ENCODE peak calls at places on chromosomes 2 and 18, in eight cellular contexts. J is HCT116, V is nephron progenitor cell, P is AG09319, Y is choroid plexus epithelial cell, Z is GM12865, S is colonic mucosa, E is OCI-LY7. M is an unnamed sample.

GRCh38 chr18:76892832-76893231 is 70.5 kb downstream of the ZNF236 start:
- DNase-seq in J (no peak), V (no peak), P (no peak), Y (no peak), Z (no peak), S (no peak), E (no peak), M (no peak)

GRCh38 chr18:74234326-74235171 is 57.2 kb downstream of the CYB5A start:
- DNase-seq in J (no peak), V (no peak), P (no peak), Y (peak), Z (no peak), S (peak), E (no peak), M (no peak)

GRCh38 chr2:224723606-224724217 is 7.5 kb upstream of the CCDC195 start:
- DNase-seq in J (no peak), V (no peak), P (no peak), Y (peak), Z (peak), S (no peak), E (no peak), M (no peak)

GRCh38 chr2:96861074-96861473 is 3.3 kb upstream of the ANKRD39 start:
- DNase-seq in J (no peak), V (no peak), P (no peak), Y (no peak), Z (no peak), S (no peak), E (no peak), M (no peak)

GRCh38 chr2:238696323-238696722 is 151.6 kb upstream of the TWIST2 start:
- DNase-seq in J (no peak), V (no peak), P (no peak), Y (no peak), Z (no peak), S (no peak), E (no peak), M (no peak)

GRCh38 chr18:961644-962355 is 57.1 kb downstream of the ADCYAP1 start:
- DNase-seq in J (peak), V (peak), P (peak), Y (peak), Z (peak), S (peak), E (peak), M (no peak)

GRCh38 chr2:112819081-112819480 is 17.5 kb downstream of the IL1B start:
- DNase-seq in J (no peak), V (no peak), P (no peak), Y (no peak), Z (no peak), S (no peak), E (no peak), M (no peak)

GRCh38 chr2:30948120-30948519 is 140.9 kb upstream of the CAPN13 start:
- DNase-seq in J (no peak), V (no peak), P (no peak), Y (peak), Z (no peak), S (no peak), E (no peak), M (no peak)

GRCh38 chr2:191115391-191115790 is 35.4 kb downstream of the STAT4 start:
- DNase-seq in J (no peak), V (no peak), P (no peak), Y (peak), Z (peak), S (no peak), E (no peak), M (no peak)

GRCh38 chr2:96769816-96770215 is 9.1 kb downstream of the CNNM4 start:
- DNase-seq in J (no peak), V (no peak), P (no peak), Y (no peak), Z (no peak), S (no peak), E (no peak), M (no peak)

GRCh38 chr2:76930076-76930734 is 592.0 kb downstream of the LRRTM4 start:
- DNase-seq in J (no peak), V (no peak), P (no peak), Y (no peak), Z (no peak), S (no peak), E (no peak), M (no peak)

GRCh38 chr2:237128026-237128703 is 42.5 kb downstream of the COPS8 start:
- DNase-seq in J (peak), V (peak), P (peak), Y (peak), Z (no peak), S (peak), E (no peak), M (no peak)

GRCh38 chr2:239150125-239151011 is 250.5 kb downstream of the HDAC4 start:
- DNase-seq in J (no peak), V (peak), P (no peak), Y (no peak), Z (peak), S (no peak), E (peak), M (no peak)

DNA sequence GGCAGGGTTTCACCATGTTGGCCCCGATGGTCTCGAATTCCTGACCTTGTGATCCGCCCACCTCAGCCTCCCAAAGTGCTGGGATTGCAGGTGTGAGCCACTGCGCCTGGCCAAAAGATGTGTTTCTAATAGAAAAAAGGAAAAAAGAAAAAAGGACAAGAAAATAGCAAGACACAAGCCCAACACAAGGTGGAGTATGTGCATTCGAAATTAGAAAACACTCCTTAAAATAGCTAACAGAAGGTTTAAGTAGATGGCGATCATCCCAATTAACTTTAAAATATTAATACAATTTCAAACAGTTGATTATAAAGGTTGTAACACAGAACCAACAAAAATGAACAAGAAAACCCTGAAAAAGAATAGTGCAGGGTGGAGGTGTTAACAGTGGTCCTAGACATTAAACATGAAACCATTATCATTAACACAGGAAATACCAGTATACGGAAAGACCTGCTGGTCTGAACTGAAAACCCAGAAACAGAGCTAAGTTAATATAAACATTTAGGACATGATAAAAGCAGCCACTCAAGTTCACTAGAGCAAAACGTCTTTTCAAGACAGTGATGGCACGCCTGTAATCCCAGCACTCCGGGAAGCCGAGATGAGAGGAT is 57.9 kb downstream of the HDLBP start:
- DNase-seq in J (no peak), V (no peak), P (no peak), Y (peak), Z (no peak), S (no peak), E (no peak), M (peak)
- TF ChIP-seq CTCF in J (no peak), V (no peak), P (no peak), Y (peak), Z (no peak), S (no peak), E (peak), M (no peak)

DNA sequence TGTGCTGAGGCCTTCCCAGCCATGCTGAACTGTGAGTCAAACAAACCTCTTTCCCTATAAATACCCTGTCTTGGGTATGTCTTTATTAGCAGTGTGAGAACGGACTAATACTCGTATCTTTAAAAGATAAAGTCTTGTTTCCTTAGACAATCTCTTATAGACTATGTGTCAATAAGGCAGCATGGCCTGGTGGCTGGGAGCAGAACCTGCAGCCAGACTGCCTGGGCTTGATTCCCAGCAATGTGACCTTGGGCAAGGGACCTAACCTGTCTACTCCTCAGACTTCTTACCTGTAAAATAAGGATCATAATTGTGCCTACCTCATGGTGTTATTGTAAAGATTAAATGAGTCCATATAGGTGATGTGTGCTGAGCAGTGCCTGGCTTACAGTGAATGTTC is 198.7 kb downstream of the CDH20 start:
- DNase-seq in J (no peak), V (no peak), P (no peak), Y (no peak), Z (no peak), S (no peak), E (no peak), M (no peak)
- TF ChIP-seq CTCF in J (no peak), V (no peak), P (no peak), Y (no peak), Z (no peak), S (no peak), E (no peak), M (no peak)

GRCh38 chr2:104312684-104313083 is 541.2 kb upstream of the POU3F3 start:
- DNase-seq in J (no peak), V (peak), P (no peak), Y (no peak), Z (no peak), S (no peak), E (peak), M (no peak)
- TF ChIP-seq CTCF in J (no peak), V (no peak), P (no peak), Y (no peak), Z (no peak), S (no peak), E (peak), M (no peak)

GRCh38 chr2:17879137-17879912 is 858 bp downstream of the KCNS3 start:
- DNase-seq in J (peak), V (peak), P (peak), Y (peak), Z (no peak), S (peak), E (no peak), M (peak)
- TF ChIP-seq CTCF in J (peak), V (peak), P (peak), Y (peak), Z (no peak), S (no peak), E (no peak), M (peak)

GRCh38 chr18:47283476-47283875 is 32.0 kb upstream of the SKOR2 start:
- DNase-seq in J (peak), V (no peak), P (no peak), Y (peak), Z (peak), S (no peak), E (peak), M (no peak)
- TF ChIP-seq CTCF in J (peak), V (peak), P (peak), Y (peak), Z (peak), S (no peak), E (peak), M (peak)

DNA sequence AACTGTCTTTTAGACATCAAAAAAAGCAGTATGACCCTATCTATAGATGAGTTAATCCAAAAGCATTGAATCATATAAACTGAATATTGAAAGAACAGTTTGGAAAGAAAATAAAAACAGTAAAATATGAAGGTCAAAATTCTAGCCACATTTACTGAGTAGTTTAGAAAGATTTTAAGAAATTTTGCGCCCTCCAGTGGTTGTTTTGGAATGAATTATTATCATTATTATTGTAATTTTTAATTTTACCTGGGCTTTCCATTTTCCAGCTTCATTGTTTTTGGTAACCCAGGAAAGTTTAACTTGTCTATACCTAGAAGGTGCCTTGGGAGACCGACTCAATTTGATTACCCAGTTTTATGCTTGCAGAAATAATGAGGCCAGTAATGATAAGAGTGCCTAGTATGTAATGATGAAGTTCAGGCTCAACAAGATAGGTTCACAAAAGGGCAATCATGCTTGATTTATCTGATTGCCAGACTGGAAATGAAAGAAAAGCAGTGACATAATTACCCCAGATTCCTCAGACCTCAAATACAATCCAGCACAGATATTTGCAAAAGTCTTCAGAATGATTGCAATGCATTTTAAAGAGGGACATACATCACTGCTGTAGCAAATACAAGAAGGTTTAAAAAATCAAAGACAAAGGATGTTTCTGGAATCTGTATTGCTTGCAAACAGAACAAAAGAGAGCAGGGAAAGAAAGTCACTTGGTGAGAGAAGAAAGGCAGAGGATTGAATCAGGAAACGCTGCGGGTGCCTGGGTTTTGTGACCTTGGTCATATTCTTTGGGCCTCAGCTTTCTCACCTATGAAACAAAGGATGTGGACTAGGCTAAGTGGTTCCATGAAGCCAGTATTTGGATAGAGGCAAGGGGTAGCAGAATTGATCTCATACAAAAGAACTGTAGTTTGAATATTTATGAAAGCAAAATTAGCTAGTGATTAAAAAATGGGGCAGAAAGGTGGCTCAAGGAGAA is 153.8 kb downstream of the MAP2 start:
- DNase-seq in J (peak), V (no peak), P (no peak), Y (peak), Z (peak), S (no peak), E (peak), M (no peak)
- TF ChIP-seq CTCF in J (no peak), V (peak), P (peak), Y (peak), Z (peak), S (peak), E (peak), M (peak)

GRCh38 chr2:124025349-124025720 is 248 bp downstream of the CNTNAP5 start:
- DNase-seq in J (no peak), V (no peak), P (no peak), Y (no peak), Z (no peak), S (no peak), E (no peak), M (no peak)
- TF ChIP-seq CTCF in J (no peak), V (no peak), P (no peak), Y (no peak), Z (no peak), S (no peak), E (no peak), M (no peak)